ENCODE peak calls at places on chromosomes 5 and 9, in seven cellular contexts. E, F, I, U, N, V and P are unnamed samples.

GRCh38 chr5:89930591-89931383 is 478.8 kb downstream of the CETN3 start:
- DNase-seq in E (peak), F (no peak), I (peak), U (no peak), N (peak), V (peak), P (peak)

GRCh38 chr9:116285320-116285719 is 131.7 kb downstream of the PAPPA start:
- DNase-seq in E (no peak), F (no peak), I (no peak), U (no peak), N (no peak), V (no peak), P (no peak)

GRCh38 chr5:50856720-50857119 is 190.3 kb downstream of the PARP8 start:
- DNase-seq in E (no peak), F (no peak), I (no peak), U (peak), N (peak), V (no peak), P (no peak)

GRCh38 chr9:133377721-133378216 is 1.6 kb downstream of the STKLD1 start:
- DNase-seq in E (peak), F (no peak), I (no peak), U (no peak), N (peak), V (no peak), P (no peak)

GRCh38 chr5:140013536-140013935 is 29.6 kb downstream of the NRG2 start:
- DNase-seq in E (no peak), F (no peak), I (no peak), U (no peak), N (no peak), V (no peak), P (no peak)

GRCh38 chr9:127788337-127789011 is 2.6 kb downstream of the CDK9 start:
- DNase-seq in E (no peak), F (no peak), I (no peak), U (no peak), N (no peak), V (no peak), P (no peak)

GRCh38 chr5:177312649-177313181 is 1.0 kb upstream of the MXD3 start:
- DNase-seq in E (no peak), F (peak), I (no peak), U (peak), N (peak), V (no peak), P (no peak)

GRCh38 chr9:73081979-73082657 is 69.5 kb upstream of the ANXA1 start:
- DNase-seq in E (peak), F (no peak), I (peak), U (peak), N (peak), V (peak), P (peak)